ENCODE peak calls at places on chromosomes 5 and 9, in nine cellular contexts. G, Q, Z, T, L, E, O, F and H are unnamed samples.

GRCh38 chr9:35940474-35941467 is 17.2 kb downstream of the OR2S2 start:
- DNase-seq in F (no peak), L (no peak), E (no peak), G (no peak), O (no peak), Q (no peak), Z (no peak), T (peak; percentile 69), H (no peak)

GRCh38 chr9:88280816-88281382 is 107.3 kb upstream of the SPIN1 start:
- DNase-seq in T (no peak), L (no peak), O (no peak), Z (no peak), E (peak; percentile 10), Q (no peak), G (no peak), F (no peak), H (no peak)

GRCh38 chr9:20714442-20715415 is 30.7 kb downstream of the FOCAD start:
- DNase-seq in G (no peak), T (no peak), L (no peak), Z (no peak), Q (no peak), O (no peak), F (no peak), E (no peak), H (no peak)

GRCh38 chr9:79111653-79112052 is 460.1 kb upstream of the TLE4 start:
- DNase-seq in O (no peak), T (no peak), L (no peak), E (no peak), Q (no peak), F (no peak), Z (no peak), G (no peak), H (no peak)

GRCh38 chr5:112551437-112552018 is 132.5 kb upstream of the EPB41L4A start:
- DNase-seq in O (peak; percentile 18), F (no peak), Q (no peak), G (peak; percentile 43), L (peak; percentile 15), T (peak; percentile 78), E (peak; percentile 81), Z (peak; percentile 39), H (no peak)

GRCh38 chr9:16787724-16788123 is 82.7 kb downstream of the BNC2 start:
- DNase-seq in E (no peak), L (no peak), Q (no peak), G (no peak), Z (no peak), F (no peak), O (no peak), T (no peak), H (no peak)

GRCh38 chr5:69414885-69415583 is at the start of gene MARVELD2:
- DNase-seq in G (peak; percentile 97), Q (peak; percentile 97), E (peak; percentile 50), F (peak; percentile 40), Z (peak; percentile 81), L (peak; percentile 24), T (peak; percentile 94), O (no peak), H (peak; percentile 20)

GRCh38 chr5:122120957-122121356 is 8.4 kb upstream of the ZNF474 start:
- DNase-seq in E (no peak), L (no peak), G (no peak), F (no peak), Z (no peak), Q (no peak), T (no peak), O (no peak), H (no peak)

GRCh38 chr5:181246276-181247050 is 2.8 kb upstream of the RACK1 start:
- DNase-seq in E (peak; percentile 89), L (peak; percentile 87), F (peak; percentile 94), G (peak; percentile 92), Q (peak; percentile 94), T (peak; percentile 94), Z (peak; percentile 74), O (no peak), H (peak; percentile 90)

DNA sequence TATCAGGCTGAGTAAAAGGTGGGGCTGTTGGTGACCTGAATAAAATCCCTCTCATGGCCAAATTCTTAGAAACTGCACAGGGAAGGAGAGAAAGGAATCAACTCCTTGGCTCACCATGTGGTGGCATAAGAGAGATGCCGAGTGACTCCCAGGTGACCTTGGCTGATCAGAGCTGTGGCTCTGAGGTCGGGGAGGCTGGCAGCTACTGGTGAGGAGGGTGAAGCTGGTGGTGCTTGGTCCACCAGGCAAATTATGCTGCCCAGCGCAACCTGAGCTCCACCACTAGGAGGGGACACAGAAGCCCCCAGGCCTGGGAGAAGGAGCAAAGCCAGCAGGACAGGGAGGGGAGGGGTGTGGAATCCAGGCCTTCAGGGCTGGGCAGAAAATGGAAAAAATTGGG is 111.2 kb upstream of the IL12B start:
- DNase-seq in Z (peak; percentile 16), E (no peak), F (no peak), T (no peak), G (no peak), O (no peak), L (no peak), Q (peak; percentile 38), H (no peak)
- TF ChIP-seq CTCF in Z (peak; percentile 45), E (no peak), F (no peak), T (no peak), G (no peak), O (peak; percentile 49), L (no peak), Q (no peak), H (no peak)

GRCh38 chr9:128409998-128410397 is 10.7 kb upstream of the CERCAM start:
- DNase-seq in Q (no peak), L (no peak), T (no peak), F (no peak), O (no peak), G (no peak), E (peak; percentile 55), Z (peak; percentile 24), H (no peak)

GRCh38 chr9:128409450-128409849 is 11.2 kb upstream of the CERCAM start:
- DNase-seq in G (no peak), T (no peak), E (no peak), Z (no peak), L (no peak), F (no peak), O (no peak), Q (no peak), H (no peak)

GRCh38 chr9:128411373-128412119 is 9.1 kb upstream of the CERCAM start:
- DNase-seq in O (no peak), G (no peak), Z (no peak), Q (no peak), L (no peak), E (no peak), T (no peak), F (no peak), H (no peak)

GRCh38 chr9:128414461-128414860 is 6.2 kb upstream of the CERCAM start:
- DNase-seq in G (no peak), O (no peak), F (no peak), Q (no peak), Z (peak; percentile 50), E (no peak), L (no peak), T (no peak), H (no peak)

GRCh38 chr9:128412120-128412790 is 8.4 kb upstream of the CERCAM start:
- DNase-seq in F (peak; percentile 36), Z (peak; percentile 58), Q (no peak), G (peak; percentile 38), E (peak; percentile 55), L (no peak), O (no peak), T (peak; percentile 56), H (no peak)
- H3K4me3 ChIP-seq in F (no peak overlapping the region), Z (no peak overlapping the region), Q (no peak overlapping the region), G (no peak overlapping the region), E (no peak overlapping the region), L (no peak overlapping the region), O (no peak overlapping the region), T (no peak overlapping the region), H (no peak overlapping the region)

DNA sequence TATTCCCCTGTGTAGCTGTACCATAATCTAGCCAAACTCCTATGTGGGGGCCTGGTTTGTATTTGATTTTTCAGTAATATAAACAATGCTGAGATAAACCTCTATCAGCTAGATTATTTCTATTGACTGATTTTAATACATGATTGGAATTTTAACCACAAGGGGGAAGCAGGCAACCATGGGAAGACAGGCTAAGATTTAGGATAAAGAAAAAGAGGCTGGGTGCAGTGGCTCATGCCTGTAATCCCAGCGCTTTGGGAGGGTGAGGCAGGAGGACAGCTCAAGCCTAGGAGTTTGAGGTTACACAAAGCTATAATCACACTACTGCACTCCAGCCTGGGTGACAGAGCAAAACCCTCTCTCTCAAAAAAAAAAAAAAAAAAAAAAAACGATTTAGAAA is 18.1 kb upstream of the GPX3 start:
- DNase-seq in G (no peak), O (no peak), E (peak; percentile 71), Z (peak; percentile 58), L (no peak), Q (no peak), F (no peak), T (no peak), H (no peak)
- TF ChIP-seq CTCF in G (no peak), O (peak; percentile 65), E (peak; percentile 49), Z (peak; percentile 71), L (peak; percentile 85), Q (peak; percentile 16), F (peak; percentile 64), T (no peak), H (peak; percentile 83)

DNA sequence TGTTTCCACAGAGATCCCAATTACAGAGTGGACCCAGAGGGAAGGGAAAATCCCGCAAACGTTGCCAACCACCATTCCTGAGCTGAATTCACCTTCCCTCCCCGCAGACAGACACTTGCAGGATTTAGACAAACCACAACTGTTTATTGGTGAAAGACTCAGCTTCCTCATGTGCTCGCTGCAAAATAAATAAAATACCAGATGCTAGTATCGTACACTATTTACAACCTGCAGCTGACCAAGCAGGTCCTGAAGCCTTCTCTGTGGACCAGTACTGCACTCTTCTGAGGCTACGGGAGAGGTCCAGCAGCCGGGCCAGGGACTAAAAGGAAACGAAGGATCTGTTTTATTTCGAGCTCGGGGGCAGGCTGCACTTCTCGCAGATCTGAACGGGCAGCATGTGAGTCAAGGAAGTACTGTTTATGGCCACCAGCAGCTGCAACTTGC is 2.4 kb downstream of the CCNO start:
- DNase-seq in G (no peak), Q (no peak), F (no peak), T (no peak), Z (no peak), E (no peak), O (no peak), L (no peak), H (no peak)
- H3K4me3 ChIP-seq in G (peak overlapping the region; percentile 47), Q (peak overlapping the region; percentile 55), F (peak overlapping the region; percentile 72), T (no peak overlapping the region), Z (no peak overlapping the region), E (no peak overlapping the region), O (peak overlapping the region; percentile 79), L (peak overlapping the region; percentile 40), H (peak overlapping the region; percentile 55)

GRCh38 chr5:2708132-2708531 is 43.3 kb downstream of the IRX2 start:
- DNase-seq in O (no peak), E (no peak), F (no peak), Z (no peak), T (no peak), Q (no peak), L (no peak), G (no peak), H (no peak)

GRCh38 chr5:2709996-2710689 is 41.3 kb downstream of the IRX2 start:
- DNase-seq in T (no peak), G (no peak), O (no peak), L (no peak), F (no peak), Z (no peak), E (no peak), Q (no peak), H (no peak)

GRCh38 chr5:2711446-2712425 is 39.7 kb downstream of the IRX2 start:
- DNase-seq in Z (no peak), L (no peak), E (no peak), G (no peak), T (no peak), F (no peak), O (no peak), Q (no peak), H (no peak)

GRCh38 chr5:2708751-2709150 is 42.7 kb downstream of the IRX2 start:
- DNase-seq in G (no peak), O (no peak), L (no peak), F (no peak), E (no peak), Q (no peak), Z (no peak), T (no peak), H (no peak)

GRCh38 chr5:2710910-2711309 is 40.6 kb downstream of the IRX2 start:
- DNase-seq in Z (no peak), G (no peak), L (no peak), E (no peak), F (no peak), Q (no peak), T (no peak), O (no peak), H (no peak)
- TF ChIP-seq CTCF in Z (no peak), G (no peak), L (no peak), E (peak; percentile 11), F (no peak), Q (peak; percentile 8), T (no peak), O (no peak), H (no peak)